ENCODE peak calls at places on chromosomes 7 and 10, in ten cellular contexts. Q is DMS153; T is activated naive CD4-positive, alpha-beta T cell treated with anti-CD3 and anti-CD28 coated beads, Interleukin-2, amount 10 ng/mL, durations not matched to agents 7 days and 5 days; S is activated CD4-positive, alpha-beta T cell treated with anti-CD3 and anti-CD28 coated beads for 24 hours; Y is AG08395; I is neural progenitor cell; H is mesendoderm; P is fibroblast of pulmonary artery; R is endothelial cell of umbilical vein; E is activated CD4-positive, CD25-positive, alpha-beta regulatory T cell. L is an unnamed sample.

GRCh38 chr10:67976292-67977245 is 92.1 kb downstream of the SIRT1 start:
- DNase-seq in P (no peak), I (peak; percentile 31), H (no peak), E (no peak), R (no peak), T (no peak), S (no peak), Q (no peak), Y (no peak), L (no peak)

GRCh38 chr10:45421231-45422097 is 47.4 kb downstream of the ALOX5 start:
- DNase-seq in H (no peak), Y (no peak), Q (no peak), S (no peak), I (peak; percentile 0), T (peak; percentile 61), E (no peak), P (no peak), R (no peak), L (no peak)

GRCh38 chr7:90262438-90262837 is 17.5 kb downstream of the CFAP69 start:
- DNase-seq in R (peak; percentile 54), P (peak; percentile 70), T (no peak), H (no peak), Y (peak; percentile 62), S (no peak), E (no peak), I (peak; percentile 19), Q (no peak), L (no peak)

GRCh38 chr7:45224832-45225231 is 67.2 kb downstream of the RAMP3 start:
- DNase-seq in T (peak; percentile 43), E (no peak), Q (no peak), R (no peak), Y (no peak), I (peak; percentile 65), H (peak; percentile 33), S (no peak), P (no peak), L (no peak)

GRCh38 chr10:124403548-124403947 is 15.2 kb downstream of the OAT start:
- DNase-seq in H (peak; percentile 98), E (no peak), R (peak; percentile 85), Y (peak; percentile 81), S (no peak), I (peak; percentile 92), P (peak; percentile 88), T (peak; percentile 47), Q (peak; percentile 78), L (no peak)

GRCh38 chr10:99524050-99524666 is 8.6 kb upstream of the NKX2-3 start:
- DNase-seq in H (peak; percentile 85), P (no peak), E (no peak), T (no peak), S (no peak), I (peak; percentile 16), Y (no peak), Q (no peak), R (no peak), L (no peak)

GRCh38 chr7:71165708-71166107 is 33.8 kb downstream of the GALNT17 start:
- DNase-seq in Q (no peak), I (no peak), S (no peak), Y (no peak), E (no peak), P (no peak), R (no peak), H (peak; percentile 63), T (no peak), L (no peak)

GRCh38 chr7:1105189-1105588 is 17.3 kb downstream of the GPER1 start:
- DNase-seq in R (no peak), P (no peak), I (no peak), H (no peak), S (no peak), Y (no peak), E (no peak), Q (no peak), T (no peak), L (no peak)

GRCh38 chr10:69892436-69893215 is 90.9 kb downstream of the COL13A1 start:
- DNase-seq in I (no peak), Y (no peak), E (no peak), T (no peak), H (no peak), R (no peak), P (no peak), S (no peak), Q (no peak), L (no peak)

GRCh38 chr7:43454936-43455518 is 127.9 kb upstream of the STK17A start:
- DNase-seq in T (no peak), E (no peak), Y (peak; percentile 70), H (peak; percentile 73), R (peak; percentile 68), P (peak; percentile 61), I (peak; percentile 65), Q (peak; percentile 6), S (no peak), L (no peak)

GRCh38 chr7:135714534-135715009 is 13.4 kb downstream of the SLC13A4 start:
- DNase-seq in S (no peak), P (peak; percentile 40), H (peak; percentile 91), T (no peak), R (no peak), Q (no peak), I (peak; percentile 76), Y (peak; percentile 70), E (no peak), L (no peak)

GRCh38 chr10:35216303-35216905 is 89.8 kb downstream of the CREM start:
- DNase-seq in Y (no peak), R (peak; percentile 33), E (no peak), P (peak; percentile 53), Q (no peak), I (no peak), T (peak; percentile 32), H (no peak), S (no peak), L (no peak)

GRCh38 chr7:45160374-45160773 is 2.8 kb downstream of the RAMP3 start:
- DNase-seq in R (no peak), H (no peak), I (no peak), E (no peak), S (no peak), P (no peak), T (peak; percentile 17), Y (no peak), Q (no peak), L (no peak)

GRCh38 chr7:16431646-16432424 is 10.5 kb upstream of the CRPPA start:
- DNase-seq in H (peak; percentile 72), I (peak; percentile 53), R (peak; percentile 18), P (peak; percentile 40), T (peak; percentile 43), E (no peak), S (no peak), Q (peak; percentile 49), Y (peak; percentile 43), L (no peak)

GRCh38 chr7:132149801-132150310 is 426.4 kb downstream of the PLXNA4 start:
- DNase-seq in T (no peak), E (no peak), Q (no peak), I (no peak), Y (no peak), S (no peak), R (no peak), P (no peak), H (no peak), L (no peak)

GRCh38 chr10:72913287-72913686 is 19.7 kb downstream of the OIT3 start:
- DNase-seq in E (no peak), S (no peak), Y (no peak), T (no peak), R (no peak), H (peak; percentile 67), P (no peak), Q (no peak), I (no peak), L (no peak)

GRCh38 chr10:130326954-130327353 is 190.8 kb downstream of the GLRX3 start:
- DNase-seq in R (no peak), S (no peak), E (no peak), I (no peak), T (no peak), P (no peak), H (no peak), Y (no peak), Q (no peak), L (no peak)

GRCh38 chr7:40194743-40195142 is 59.9 kb downstream of the SUGCT start:
- DNase-seq in R (peak; percentile 27), P (peak; percentile 79), Q (no peak), Y (peak; percentile 45), H (no peak), I (no peak), T (no peak), E (no peak), S (no peak), L (no peak)

GRCh38 chr10:92124020-92124419 is 166.9 kb downstream of the CPEB3 start:
- DNase-seq in E (no peak), R (no peak), Q (no peak), I (no peak), S (no peak), T (no peak), H (no peak), P (peak; percentile 10), Y (no peak), L (no peak)

GRCh38 chr10:128068398-128069285 is 57.6 kb downstream of the MKI67 start:
- DNase-seq in E (no peak), T (peak; percentile 18), R (no peak), S (no peak), Y (no peak), I (no peak), Q (no peak), P (no peak), H (no peak), L (no peak)

GRCh38 chr7:17212188-17212587 is 86.3 kb upstream of the AHR start:
- DNase-seq in Y (no peak), I (no peak), H (no peak), E (no peak), Q (no peak), S (no peak), P (no peak), R (no peak), T (no peak), L (no peak)

GRCh38 chr10:124911124-124912051 is 30.5 kb upstream of the ZRANB1 start:
- DNase-seq in S (no peak), P (peak; percentile 66), Y (peak; percentile 42), H (peak; percentile 15), R (peak; percentile 42), T (no peak), E (no peak), I (no peak), Q (no peak), L (no peak)

L was measured in stimulated activated CD8-positive, alpha-beta memory T cell treated with anti-CD3 and anti-CD28 coated beads, Interleukin-4, amount 100 ng/mL, for 4 hours.